ENCODE peak calls at places on chromosomes 13 and 19, in four cellular contexts. C is A549, P is GM12878, Q is SK-N-SH. V is an unnamed sample.

GRCh38 chr19:50739841-50740426 is 16.8 kb downstream of the CLEC11A start:
- DNase-seq in Q (no peak), P (no peak), C (no peak), V (no peak)

GRCh38 chr19:54551950-54552912 is 21.4 kb upstream of the LILRA2 start:
- DNase-seq in P (peak; percentile 40), Q (no peak), C (no peak), V (no peak)

GRCh38 chr19:47598407-47599349 is 10.3 kb upstream of the BICRA start:
- DNase-seq in P (no peak), C (peak; percentile 98), Q (no peak), V (peak; percentile 96)

GRCh38 chr13:99995503-99996176 is 14.1 kb downstream of the ZIC2 start:
- DNase-seq in C (no peak), Q (no peak), P (no peak), V (no peak)

GRCh38 chr13:43543331-43543730 is 243.4 kb downstream of the ENOX1 start:
- DNase-seq in C (no peak), P (no peak), Q (no peak), V (peak; percentile 52)

GRCh38 chr19:2711175-2711936 is 8.9 kb upstream of the GNG7 start:
- DNase-seq in P (no peak), Q (no peak), C (no peak), V (peak; percentile 95)

GRCh38 chr13:51771418-51772104 is 32.4 kb downstream of the DHRS12 start:
- DNase-seq in P (no peak), C (no peak), Q (no peak), V (no peak)

GRCh38 chr13:90414691-90415596 is 932.5 kb upstream of the MIR17HG start:
- DNase-seq in P (no peak), Q (no peak), C (peak; percentile 18), V (peak; percentile 81)

GRCh38 chr13:97199451-97199850 is 22.7 kb upstream of the MBNL2 start:
- DNase-seq in C (no peak), Q (no peak), P (no peak), V (no peak)

GRCh38 chr13:67225252-67226159 is 4.6 kb downstream of the PCDH9 start:
- DNase-seq in C (no peak), Q (no peak), P (no peak), V (no peak)

GRCh38 chr19:49983645-49984229 is 22.8 kb upstream of the SIGLEC11 start:
- DNase-seq in P (peak; percentile 19), Q (peak; percentile 79), C (peak; percentile 70), V (peak; percentile 37)

GRCh38 chr13:29568731-29569130 is 26.8 kb downstream of the SLC7A1 start:
- DNase-seq in P (no peak), C (no peak), Q (no peak), V (no peak)

GRCh38 chr19:8143041-8143440 is 6.4 kb downstream of the FBN3 start:
- DNase-seq in C (no peak), P (no peak), Q (peak; percentile 41), V (no peak)

GRCh38 chr13:98517576-98518310 is 59.2 kb downstream of the STK24 start:
- DNase-seq in Q (no peak), C (no peak), P (peak; percentile 66), V (no peak)

GRCh38 chr19:2613507-2614295 is 88.8 kb downstream of the GNG7 start:
- DNase-seq in Q (peak; percentile 78), P (no peak), C (no peak), V (peak; percentile 12)

GRCh38 chr19:21117041-21117907 is 24.6 kb upstream of the ZNF431 start:
- DNase-seq in Q (no peak), C (no peak), P (no peak), V (peak; percentile 33)

GRCh38 chr19:48878219-48879024 is 6.2 kb downstream of the PPP1R15A start:
- DNase-seq in C (no peak), P (no peak), Q (no peak), V (peak; percentile 41)

GRCh38 chr19:730382-730668 is 20.6 kb upstream of the MISP start:
- DNase-seq in Q (no peak), C (no peak), P (no peak), V (no peak)

GRCh38 chr13:75417006-75417384 is 65.0 kb downstream of the TBC1D4 start:
- DNase-seq in C (no peak), Q (no peak), P (no peak), V (no peak)
- TF ChIP-seq RCOR1 in C (no peak), Q (no peak), P (no peak), V (no peak)

GRCh38 chr19:38145627-38146026 is 78.4 kb downstream of the DPF1 start:
- DNase-seq in C (no peak), Q (no peak), P (no peak), V (no peak)
- TF ChIP-seq RCOR1 in C (no peak), Q (no peak), P (no peak), V (no peak)

DNA sequence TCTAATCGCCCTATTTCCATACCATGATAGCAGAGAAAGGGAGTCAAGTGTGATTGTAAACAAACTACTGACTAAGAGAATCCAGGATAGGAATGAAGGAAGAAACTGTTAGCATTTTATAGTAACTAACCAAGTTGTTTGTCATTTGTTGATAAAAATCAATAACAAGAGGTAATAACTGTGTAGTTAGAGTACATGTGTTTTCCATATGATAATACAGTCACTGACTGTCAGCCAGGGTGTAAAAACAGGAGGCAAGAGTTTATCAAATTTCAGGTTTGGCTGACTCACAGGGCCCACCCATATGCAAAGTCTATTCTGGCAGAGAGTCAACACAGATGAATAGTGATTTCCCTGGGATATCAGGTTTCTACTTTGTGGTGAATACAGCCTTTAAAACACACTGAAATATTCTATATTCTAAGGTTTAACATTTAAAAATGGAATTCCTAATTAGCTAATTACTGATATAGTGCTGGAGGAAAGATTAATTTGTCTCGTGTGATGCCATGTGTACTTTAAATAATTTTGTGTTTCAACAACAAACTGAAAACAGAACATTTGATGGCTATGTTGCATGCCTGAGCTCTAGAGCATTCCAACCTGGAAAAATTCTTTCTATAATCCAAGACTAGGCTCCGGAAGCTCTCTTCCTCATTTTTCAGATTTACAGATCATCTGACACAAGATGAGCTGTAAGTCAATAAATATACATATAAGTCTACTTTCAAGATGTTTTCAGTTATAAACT is 6.0 kb upstream of the FOXO1 start:
- DNase-seq in C (peak; percentile 43), Q (peak; percentile 59), P (no peak), V (peak; percentile 70)
- TF ChIP-seq RCOR1 in C (no peak), Q (no peak), P (no peak), V (no peak)

GRCh38 chr19:44757057-44757734 is 8.7 kb downstream of the BCL3 start:
- DNase-seq in Q (peak; percentile 89), C (no peak), P (no peak), V (peak; percentile 73)

GRCh38 chr19:44759083-44759804 is 10.7 kb downstream of the BCL3 start:
- DNase-seq in C (no peak), Q (no peak), P (no peak), V (no peak)

GRCh38 chr19:44756089-44756562 is 7.6 kb downstream of the BCL3 start:
- DNase-seq in C (no peak), P (no peak), Q (no peak), V (no peak)

GRCh38 chr19:44757735-44758505 is 9.4 kb downstream of the BCL3 start:
- DNase-seq in C (no peak), Q (peak; percentile 87), P (no peak), V (peak; percentile 63)

GRCh38 chr19:44758596-44758995 is 10.1 kb downstream of the BCL3 start:
- DNase-seq in C (no peak), P (no peak), Q (peak; percentile 45), V (no peak)
- TF ChIP-seq RCOR1 in C (no peak), P (no peak), Q (no peak), V (no peak)